ENCODE peak calls at places on chromosomes 12 and 14, in five cellular contexts. H is iPS DF 6.9, B is activated gamma-delta T cell treated with Interleukin-2 at 50 U/mL for 16 hours, L is cardiac fibroblast, I is HTR-8/SVneo. R is an unnamed sample.

GRCh38 chr12:56392331-56392730 is 29.7 kb upstream of the APOF start:
- DNase-seq in L (no peak), B (no peak), H (no peak), I (no peak), R (no peak)

GRCh38 chr12:30450872-30451271 is 244.8 kb downstream of the IPO8 start:
- DNase-seq in L (peak), I (no peak), B (no peak), H (no peak), R (no peak)

GRCh38 chr12:53983580-53984572 is 1.1 kb upstream of the HOXC10 start:
- DNase-seq in L (no peak), I (no peak), H (no peak), B (no peak), R (peak)

GRCh38 chr12:55742719-55743130 is at the start of gene GDF11:
- DNase-seq in H (no peak), L (peak), B (peak), I (peak), R (no peak)

GRCh38 chr14:32567543-32568384 is 238.7 kb downstream of the AKAP6 start:
- DNase-seq in I (no peak), B (no peak), H (no peak), L (peak), R (no peak)

GRCh38 chr14:76113691-76114090 is 38.0 kb upstream of the GPATCH2L start:
- DNase-seq in B (no peak), H (no peak), L (no peak), I (no peak), R (peak)

GRCh38 chr14:78509516-78509915 is 339.3 kb downstream of the NRXN3 start:
- DNase-seq in L (no peak), B (no peak), H (no peak), I (no peak), R (no peak)

GRCh38 chr12:109178532-109178931 is 62.1 kb downstream of the ACACB start:
- DNase-seq in B (no peak), H (no peak), L (no peak), I (no peak), R (no peak)

GRCh38 chr12:13784504-13784903 is 196.9 kb downstream of the GRIN2B start:
- DNase-seq in B (no peak), I (no peak), L (no peak), H (no peak), R (no peak)

GRCh38 chr12:13135336-13136178 is 32.1 kb upstream of the GSG1 start:
- DNase-seq in H (no peak), B (no peak), L (peak), I (peak), R (peak)

GRCh38 chr12:131072446-131073230 is 118.9 kb downstream of the ADGRD1 start:
- DNase-seq in H (no peak), L (no peak), I (no peak), B (no peak), R (no peak)

GRCh38 chr14:93185333-93185688 is 194 bp downstream of the LYSET start:
- DNase-seq in L (no peak), I (no peak), B (no peak), H (no peak), R (no peak)

GRCh38 chr12:125544979-125545378 is 479.7 kb downstream of the AACS start:
- DNase-seq in B (no peak), L (no peak), H (no peak), I (no peak), R (no peak)

GRCh38 chr12:116426391-116427136 is 132.6 kb upstream of the MAP1LC3B2 start:
- DNase-seq in B (no peak), L (peak), I (peak), H (no peak), R (peak)

GRCh38 chr14:90177537-90178189 is 78.7 kb upstream of the PSMC1 start:
- DNase-seq in H (no peak), I (no peak), L (peak), B (no peak), R (no peak)

GRCh38 chr14:89027097-89027740 is 202.8 kb downstream of the TTC8 start:
- DNase-seq in B (peak), L (peak), H (no peak), I (peak), R (peak)

GRCh38 chr14:70707138-70708038 is 65.7 kb downstream of the TTC9 start:
- DNase-seq in L (peak), H (no peak), I (peak), B (no peak), R (no peak)

GRCh38 chr12:126084480-126084879 is 1019.2 kb downstream of the AACS start:
- DNase-seq in L (peak), I (no peak), H (no peak), B (no peak), R (no peak)

GRCh38 chr12:49079796-49080195 is 10.0 kb upstream of the RHEBL1 start:
- DNase-seq in H (no peak), B (no peak), I (no peak), L (no peak), R (no peak)

GRCh38 chr12:116559080-116559329 is 176 bp upstream of the MAP1LC3B2 start:
- DNase-seq in B (no peak), I (no peak), L (no peak), H (no peak), R (no peak)

GRCh38 chr14:38469156-38469555 is 213.3 kb upstream of the CLEC14A start:
- DNase-seq in B (no peak), I (no peak), H (no peak), L (peak), R (no peak)

GRCh38 chr12:109033239-109034196 is 12.7 kb upstream of the SVOP start:
- DNase-seq in I (no peak), H (no peak), L (no peak), B (no peak), R (no peak)

GRCh38 chr14:24535737-24536136 is 27.7 kb upstream of the CMA1 start:
- DNase-seq in L (no peak), I (no peak), H (no peak), B (no peak), R (no peak)

GRCh38 chr14:91521058-91521721 is 11.1 kb upstream of the PPP4R3A start:
- DNase-seq in H (no peak), L (no peak), B (no peak), I (no peak), R (no peak)

GRCh38 chr14:81137316-81137715 is 83.4 kb downstream of the GTF2A1 start:
- DNase-seq in I (peak), H (no peak), B (no peak), L (peak), R (no peak)

GRCh38 chr12:68622250-68622649 is 11.6 kb downstream of the RAP1B start:
- DNase-seq in L (peak), I (no peak), B (no peak), H (no peak), R (no peak)

GRCh38 chr12:43805149-43805856 is 814 bp downstream of the TWF1 start:
- DNase-seq in I (peak), B (no peak), H (no peak), L (no peak), R (peak)

GRCh38 chr14:96391293-96392118 is 422 bp upstream of the AK7 start:
- DNase-seq in B (peak), I (peak), L (peak), H (peak), R (peak)

GRCh38 chr12:54587315-54587821 is 1.1 kb downstream of the PPP1R1A start:
- DNase-seq in H (no peak), B (no peak), I (no peak), L (no peak), R (peak)

GRCh38 chr14:99036594-99037293 is 235.3 kb downstream of the BCL11B start:
- DNase-seq in I (no peak), L (no peak), H (no peak), B (no peak), R (no peak)

GRCh38 chr12:26940820-26941219 is 2.5 kb downstream of the FGFR1OP2 start:
- DNase-seq in I (no peak), B (peak), L (peak), H (no peak), R (no peak)

R was measured in H7.